ENCODE peak calls at places on chromosomes 11 and 22, in four cellular contexts. V is K562, Z is GM12878, X is HepG2. K is an unnamed sample.

GRCh38 chr11:126716456-126717083 is 284.0 kb downstream of the KIRREL3 start:
- DNase-seq in V (peak), Z (no peak), X (peak), K (peak)

GRCh38 chr11:96486890-96487633 is 97.2 kb downstream of the JRKL start:
- DNase-seq in V (no peak), Z (no peak), X (peak), K (no peak)

GRCh38 chr11:6320411-6321207 is at the start of gene CAVIN3:
- DNase-seq in V (no peak), Z (peak), X (no peak), K (no peak)

GRCh38 chr22:22791438-22792181 is 96.0 kb upstream of the IGLL5 start:
- DNase-seq in V (no peak), Z (no peak), X (no peak), K (no peak)

GRCh38 chr11:134361661-134362060 is 29.9 kb downstream of the GLB1L2 start:
- DNase-seq in V (no peak), Z (no peak), X (no peak), K (no peak)

GRCh38 chr22:39206491-39206890 is 38.3 kb downstream of the PDGFB start:
- DNase-seq in V (no peak), Z (no peak), X (no peak), K (no peak)

GRCh38 chr11:44188643-44189042 is 93.2 kb downstream of the EXT2 start:
- DNase-seq in V (no peak), Z (no peak), X (no peak), K (no peak)

GRCh38 chr11:120959189-120959588 is 64.7 kb upstream of the TBCEL start:
- DNase-seq in V (no peak), Z (no peak), X (no peak), K (no peak)

GRCh38 chr22:50621491-50621880 is 6.5 kb downstream of the ARSA start:
- DNase-seq in V (no peak), Z (peak), X (no peak), K (no peak)

DNA sequence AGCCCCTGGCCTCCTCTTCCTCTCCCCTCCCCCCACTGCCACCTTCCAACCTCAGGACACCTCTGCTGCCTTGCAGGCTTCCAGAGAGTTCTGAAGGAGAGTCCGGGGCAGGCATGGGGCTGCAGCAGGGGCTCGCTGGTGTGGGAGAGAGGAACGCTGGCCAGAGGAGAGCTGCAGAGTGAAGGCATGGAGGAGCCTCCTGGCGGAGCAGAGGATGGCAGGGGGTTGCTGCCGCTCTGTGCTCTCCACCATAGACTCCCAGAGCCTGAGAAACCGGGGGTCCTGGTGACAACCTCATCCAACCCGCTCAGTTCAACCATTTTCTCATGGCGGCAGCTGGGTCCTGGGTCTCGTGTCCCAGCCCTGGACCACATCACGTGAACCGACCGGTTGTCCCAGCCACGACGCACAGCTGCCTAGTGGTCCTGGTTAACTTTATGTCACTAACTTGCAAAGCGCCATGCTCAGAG is 17.5 kb downstream of the MRGPRG start:
- DNase-seq in V (no peak), Z (no peak), X (no peak), K (no peak)
- TF ChIP-seq BHLHE40 in V (no peak), Z (no peak), X (no peak), K (no peak)

DNA sequence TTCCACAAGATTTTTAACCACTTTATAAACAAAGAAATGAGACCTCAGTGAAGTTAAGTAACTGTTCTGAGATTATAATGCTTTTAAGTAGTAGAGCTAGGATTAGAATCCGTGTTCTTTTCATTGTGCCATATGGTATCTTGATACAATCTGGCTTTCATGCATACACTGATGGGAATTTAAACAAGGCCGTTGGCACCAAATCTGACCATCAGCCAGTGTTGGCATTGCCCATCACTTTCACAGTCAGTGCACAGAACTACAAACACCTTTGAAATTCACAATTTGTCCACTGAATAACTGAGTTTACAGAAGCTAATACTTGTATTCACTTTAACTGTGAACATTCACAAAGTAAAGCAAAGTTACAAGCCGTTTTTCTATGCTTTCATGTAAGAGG is 1228.0 kb downstream of the TBC1D22A start:
- DNase-seq in V (no peak), Z (no peak), X (no peak), K (no peak)
- TF ChIP-seq FOXM1 in V (no peak), Z (no peak), X (no peak), K (no peak)

DNA sequence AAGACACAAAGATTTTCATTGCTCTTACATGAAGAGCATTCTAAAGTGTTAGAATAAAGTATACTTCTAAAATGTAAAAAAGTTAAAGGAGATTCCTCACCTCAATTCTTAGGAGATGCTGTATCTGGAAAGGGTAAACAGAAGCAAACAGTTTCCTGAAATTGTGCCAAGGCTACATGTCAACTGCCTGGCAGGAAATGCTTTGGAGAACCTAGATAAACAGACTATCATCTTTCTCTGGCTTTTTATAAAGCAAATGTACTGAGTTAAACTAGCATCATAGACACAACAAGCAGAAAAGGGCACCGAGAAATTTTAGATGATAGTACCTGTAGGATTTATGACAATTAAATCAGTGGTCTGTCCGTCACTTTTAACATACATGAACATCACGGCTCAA is 24.7 kb upstream of the AKIP1 start:
- DNase-seq in V (no peak), Z (no peak), X (no peak), K (no peak)
- TF ChIP-seq TARDBP in V (no peak), Z (no peak), X (no peak), K (no peak)

GRCh38 chr11:46378296-46378695 is 3.2 kb upstream of the MDK start:
- DNase-seq in V (no peak), Z (no peak), X (no peak), K (no peak)
- TF ChIP-seq BHLHE40 in V (no peak), Z (no peak), X (no peak), K (no peak)

GRCh38 chr11:76778874-76779273 is 4.3 kb upstream of the TSKU start:
- DNase-seq in V (no peak), Z (no peak), X (no peak), K (no peak)
- TF ChIP-seq FOXM1 in V (no peak), Z (no peak), X (no peak), K (no peak)

GRCh38 chr22:38107692-38108515 is 2.6 kb downstream of the BAIAP2L2 start:
- DNase-seq in V (no peak), Z (no peak), X (peak), K (no peak)
- TF ChIP-seq TARDBP in V (no peak), Z (no peak), X (peak), K (no peak)

GRCh38 chr11:132646890-132647289 is 885.4 kb downstream of the OPCML start:
- DNase-seq in V (no peak), Z (no peak), X (no peak), K (no peak)

GRCh38 chr11:132640952-132641351 is 891.3 kb downstream of the OPCML start:
- DNase-seq in V (no peak), Z (no peak), X (no peak), K (no peak)

GRCh38 chr11:132648841-132649240 is 883.5 kb downstream of the OPCML start:
- DNase-seq in V (no peak), Z (no peak), X (no peak), K (no peak)

GRCh38 chr11:132643239-132643638 is 889.1 kb downstream of the OPCML start:
- DNase-seq in V (no peak), Z (no peak), X (no peak), K (no peak)

DNA sequence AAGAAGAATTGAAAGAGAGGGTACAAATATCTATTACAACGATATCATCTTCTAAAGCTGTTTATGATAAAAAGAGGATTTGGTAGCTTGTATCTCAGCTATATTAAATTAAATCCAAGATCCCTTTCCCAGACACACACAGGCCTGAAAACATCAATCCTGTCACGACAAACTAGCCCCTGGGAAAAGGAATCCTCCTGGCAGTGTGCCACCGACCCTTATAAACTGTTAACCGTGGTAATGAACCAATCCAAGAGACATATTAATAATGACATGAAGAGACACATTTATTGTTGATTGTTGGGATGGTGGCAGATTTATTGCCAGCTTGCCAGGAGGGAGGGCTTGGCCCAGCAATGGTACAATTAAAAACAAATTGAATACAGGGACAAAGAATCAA is 887.8 kb downstream of the OPCML start:
- DNase-seq in V (no peak), Z (no peak), X (no peak), K (no peak)
- TF ChIP-seq BHLHE40 in V (no peak), Z (no peak), X (no peak), K (no peak)

GRCh38 chr11:83097671-83098070 is 26.0 kb upstream of the RAB30 start:
- DNase-seq in V (no peak), Z (no peak), X (no peak), K (no peak)
- TF ChIP-seq FOXM1 in V (no peak), Z (no peak), X (no peak), K (no peak)

GRCh38 chr11:118883368-118884071 is at the start of gene CXCR5:
- DNase-seq in V (no peak), Z (no peak), X (no peak), K (no peak)
- TF ChIP-seq TARDBP in V (no peak), Z (no peak), X (no peak), K (no peak)